ENCODE peak calls at places on chromosome 11, in five cellular contexts. L is AG09319; U is endodermal cell; H is T-helper 9 cell; B is stimulated activated CD4-positive, alpha-beta T cell treated with anti-CD3 and anti-CD28 coated beads, Interleukin-4, amount 100 ng/mL, for 1 hour. F is an unnamed sample.

GRCh38 chr11:121550247-121551132 is 97.7 kb upstream of the SORL1-AS1 start:
- DNase-seq in L (no peak), U (no peak), H (no peak), B (no peak), F (no peak)

GRCh38 chr11:61766353-61766841 is 14.0 kb downstream of the MYRF start:
- DNase-seq in L (no peak), U (no peak), H (no peak), B (no peak), F (no peak)

GRCh38 chr11:120789391-120789790 is 234.5 kb upstream of the TBCEL start:
- DNase-seq in L (no peak), U (peak), H (no peak), B (no peak), F (no peak)

GRCh38 chr11:87445002-87445401 is 407.3 kb downstream of the TMEM135 start:
- DNase-seq in L (no peak), U (no peak), H (no peak), B (no peak), F (no peak)

GRCh38 chr11:126999366-126999765 is 1.2 kb downstream of the KIRREL3 start:
- DNase-seq in L (no peak), U (no peak), H (no peak), B (no peak), F (peak)

GRCh38 chr11:44912270-44912987 is 38.3 kb downstream of the TP53I11 start:
- DNase-seq in L (no peak), U (peak), H (no peak), B (no peak), F (no peak)

GRCh38 chr11:132054822-132055221 is 684.4 kb downstream of the NTM start:
- DNase-seq in L (peak), U (no peak), H (no peak), B (no peak), F (no peak)

GRCh38 chr11:35619754-35620640 is 1.7 kb downstream of the FJX1 start:
- DNase-seq in L (no peak), U (peak), H (no peak), B (peak), F (peak)

GRCh38 chr11:76209956-76210885 is 3.9 kb upstream of the WNT11 start:
- DNase-seq in L (peak), U (peak), H (peak), B (peak), F (no peak)

GRCh38 chr11:13268791-13269190 is 8.8 kb upstream of the BMAL1 start:
- DNase-seq in L (no peak), U (no peak), H (no peak), B (no peak), F (no peak)

GRCh38 chr11:118744001-118744400 is 47.0 kb downstream of the DDX6 start:
- DNase-seq in L (peak), U (no peak), H (no peak), B (no peak), F (peak)

GRCh38 chr11:109641549-109641948 is 219.6 kb downstream of the C11orf87 start:
- DNase-seq in L (no peak), U (peak), H (no peak), B (no peak), F (no peak)

GRCh38 chr11:116215471-116216113 is 557.2 kb downstream of the BUD13 start:
- DNase-seq in L (no peak), U (peak), H (no peak), B (no peak), F (no peak)

GRCh38 chr11:68838572-68838964 is 3.1 kb downstream of the CPT1A start:
- DNase-seq in L (no peak), U (no peak), H (no peak), B (peak), F (no peak)

GRCh38 chr11:299081-299891 is at the start of gene IFITM5:
- DNase-seq in L (no peak), U (no peak), H (no peak), B (no peak), F (no peak)

GRCh38 chr11:126404367-126404766 is 48.9 kb downstream of the ST3GAL4 start:
- DNase-seq in L (no peak), U (no peak), H (no peak), B (no peak), F (no peak)

GRCh38 chr11:123822591-123822990 is 16.4 kb upstream of the OR6M1 start:
- DNase-seq in L (no peak), U (no peak), H (no peak), B (no peak), F (no peak)

GRCh38 chr11:71298761-71299181 is 46.4 kb upstream of the SHANK2 start:
- DNase-seq in L (no peak), U (peak), H (no peak), B (no peak), F (no peak)

GRCh38 chr11:67406969-67407699 is 3.3 kb downstream of the TBC1D10C start:
- DNase-seq in L (no peak), U (no peak), H (no peak), B (peak), F (no peak)

GRCh38 chr11:121352301-121352891 is 59.8 kb downstream of the SC5D start:
- DNase-seq in L (no peak), U (no peak), H (no peak), B (no peak), F (peak)

GRCh38 chr11:65591939-65592814 is 3.4 kb downstream of the KCNK7 start:
- DNase-seq in L (no peak), U (peak), H (no peak), B (no peak), F (no peak)

GRCh38 chr11:113974741-113975470 is at the start of gene HTR3A:
- DNase-seq in L (no peak), U (peak), H (no peak), B (no peak), F (peak)

GRCh38 chr11:34975482-34975881 is 59.1 kb downstream of the PDHX start:
- DNase-seq in L (no peak), U (no peak), H (no peak), B (no peak), F (peak)